ENCODE peak calls at places on chromosome 16, in ten cellular contexts. Y, T, N, F, E, V, S, Q, U and H are unnamed samples.

GRCh38 chr16:85958731-85959130 is 59.8 kb downstream of the IRF8 start:
- DNase-seq in V (no peak), T (no peak), Y (no peak), S (no peak), U (no peak), F (no peak), Q (no peak), E (no peak), N (no peak), H (no peak)

GRCh38 chr16:86048221-86048620 is 149.3 kb downstream of the IRF8 start:
- DNase-seq in Y (no peak), V (no peak), Q (no peak), F (no peak), S (peak; percentile 44), N (no peak), E (no peak), U (no peak), T (no peak), H (no peak)

GRCh38 chr16:64711026-64711425 is 410.8 kb downstream of the CDH11 start:
- DNase-seq in F (no peak), N (no peak), U (no peak), T (no peak), S (no peak), Q (no peak), Y (no peak), E (no peak), V (no peak), H (no peak)

GRCh38 chr16:78146807-78147206 is 47.4 kb downstream of the WWOX start:
- DNase-seq in F (no peak), Q (no peak), N (no peak), U (no peak), S (no peak), V (no peak), T (no peak), Y (no peak), E (no peak), H (no peak)

GRCh38 chr16:87834015-87834667 is 35.2 kb downstream of the SLC7A5 start:
- DNase-seq in Y (peak; percentile 50), S (no peak), F (no peak), T (no peak), N (no peak), Q (no peak), E (no peak), U (no peak), V (no peak), H (no peak)

GRCh38 chr16:2474877-2475412 is at the start of gene TBC1D24:
- DNase-seq in F (peak; percentile 50), U (peak; percentile 91), Q (peak; percentile 89), T (peak; percentile 93), N (peak; percentile 63), S (peak; percentile 97), V (peak; percentile 77), E (peak; percentile 77), Y (peak; percentile 96), H (peak; percentile 91)

GRCh38 chr16:4704491-4704890 is 11.1 kb downstream of the NUDT16L1 start:
- DNase-seq in Q (no peak), Y (no peak), V (no peak), F (no peak), N (no peak), E (no peak), U (no peak), S (no peak), T (no peak), H (no peak)

GRCh38 chr16:7158481-7158880 is 174.2 kb upstream of the RBFOX1 start:
- DNase-seq in E (no peak), U (no peak), Y (no peak), Q (no peak), T (no peak), S (no peak), N (no peak), V (no peak), F (no peak), H (no peak)

GRCh38 chr16:2429771-2430663 is 770 bp downstream of the CCNF start:
- DNase-seq in V (peak; percentile 36), N (no peak), U (peak; percentile 75), E (peak; percentile 21), S (peak; percentile 70), T (no peak), F (no peak), Y (peak; percentile 20), Q (no peak), H (peak; percentile 11)

GRCh38 chr16:68396481-68396880 is 51.8 kb downstream of the SMPD3 start:
- DNase-seq in Y (no peak), F (peak; percentile 44), E (peak; percentile 26), U (peak; percentile 63), S (peak; percentile 51), Q (no peak), N (no peak), T (peak; percentile 72), V (peak; percentile 51), H (peak; percentile 82)

GRCh38 chr16:52805559-52806168 is 247.0 kb downstream of the CHD9NB start:
- DNase-seq in Q (no peak), Y (no peak), U (no peak), E (no peak), F (no peak), N (no peak), V (no peak), T (no peak), S (no peak), H (no peak)

DNA sequence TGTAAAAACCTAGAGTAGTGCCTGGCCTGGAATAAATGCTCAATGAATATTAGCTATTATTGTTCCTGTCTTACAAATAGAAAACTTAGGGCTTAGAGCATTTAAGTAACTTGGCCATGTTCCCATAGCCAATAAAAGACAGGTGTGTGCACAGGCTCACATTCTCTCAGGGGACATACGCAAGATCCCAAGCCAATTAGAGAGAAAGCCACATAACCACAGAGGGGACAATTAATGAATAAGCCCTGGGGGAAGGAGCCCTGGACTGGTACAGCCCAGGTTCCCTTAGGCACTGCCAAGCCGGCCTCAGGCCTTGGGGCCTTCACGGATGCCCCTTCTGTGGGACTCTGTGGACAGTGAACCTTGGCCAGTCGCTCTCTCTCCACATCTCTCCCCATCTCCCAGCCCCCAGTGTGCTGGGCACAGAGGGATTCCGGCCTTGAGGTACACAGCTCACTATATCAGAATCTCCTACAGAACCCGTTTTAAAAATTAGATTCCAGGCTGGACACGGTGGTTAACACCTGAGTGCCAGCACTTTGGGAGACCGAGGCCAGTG is 27.3 kb upstream of the ABCC12 start:
- DNase-seq in S (no peak), E (no peak), V (no peak), T (no peak), F (no peak), N (no peak), Y (no peak), U (no peak), Q (no peak), H (no peak)
- H3K27ac ChIP-seq in S (no peak overlapping the region), E (no peak overlapping the region), V (no peak overlapping the region), T (no peak overlapping the region), F (no peak overlapping the region), N (no peak overlapping the region), Y (no peak overlapping the region), U (no peak overlapping the region), Q (no peak overlapping the region), H (no peak overlapping the region)

DNA sequence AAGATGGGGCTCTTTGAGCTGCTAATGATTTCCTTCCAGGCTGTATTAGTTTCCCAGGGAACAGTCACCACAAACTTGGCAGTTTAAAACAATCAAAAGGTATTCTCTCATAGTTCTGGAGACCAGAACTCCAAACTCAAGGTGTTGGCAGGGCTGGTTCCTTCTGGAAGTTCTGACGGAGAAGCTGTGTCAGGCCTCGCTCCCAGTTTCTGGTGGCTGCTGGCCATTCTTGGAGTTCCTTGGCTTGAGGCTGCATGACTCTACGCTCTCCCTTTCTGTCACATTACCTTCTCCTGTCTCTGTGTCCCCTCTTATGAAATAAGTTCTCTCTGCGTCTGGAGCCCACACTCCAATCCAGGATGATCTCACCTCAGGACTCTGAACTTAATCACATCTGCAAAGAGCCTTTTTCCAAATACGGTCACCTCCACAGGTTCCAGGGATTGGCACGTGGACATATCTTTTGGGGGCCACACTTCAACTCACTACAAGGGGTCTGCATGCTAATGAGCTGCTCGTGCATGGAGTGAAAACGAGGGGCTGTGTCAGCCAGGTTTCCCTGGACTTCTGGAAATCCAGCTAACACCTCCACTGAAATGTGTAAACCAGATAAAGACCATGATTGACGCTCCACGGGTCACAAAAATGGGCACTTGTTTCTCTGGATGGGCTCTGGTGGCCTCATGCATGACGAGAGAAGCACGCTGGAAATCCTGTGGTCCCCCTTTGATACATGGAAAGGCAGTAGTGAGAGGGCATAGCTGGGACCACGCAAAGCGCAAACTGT is 78.3 kb downstream of the DYNLRB2 start:
- DNase-seq in V (no peak), U (no peak), S (no peak), N (no peak), Q (no peak), F (no peak), T (no peak), E (no peak), Y (no peak), H (no peak)
- H3K27ac ChIP-seq in V (no peak overlapping the region), U (no peak overlapping the region), S (no peak overlapping the region), N (no peak overlapping the region), Q (no peak overlapping the region), F (no peak overlapping the region), T (no peak overlapping the region), E (no peak overlapping the region), Y (no peak overlapping the region), H (no peak overlapping the region)

DNA sequence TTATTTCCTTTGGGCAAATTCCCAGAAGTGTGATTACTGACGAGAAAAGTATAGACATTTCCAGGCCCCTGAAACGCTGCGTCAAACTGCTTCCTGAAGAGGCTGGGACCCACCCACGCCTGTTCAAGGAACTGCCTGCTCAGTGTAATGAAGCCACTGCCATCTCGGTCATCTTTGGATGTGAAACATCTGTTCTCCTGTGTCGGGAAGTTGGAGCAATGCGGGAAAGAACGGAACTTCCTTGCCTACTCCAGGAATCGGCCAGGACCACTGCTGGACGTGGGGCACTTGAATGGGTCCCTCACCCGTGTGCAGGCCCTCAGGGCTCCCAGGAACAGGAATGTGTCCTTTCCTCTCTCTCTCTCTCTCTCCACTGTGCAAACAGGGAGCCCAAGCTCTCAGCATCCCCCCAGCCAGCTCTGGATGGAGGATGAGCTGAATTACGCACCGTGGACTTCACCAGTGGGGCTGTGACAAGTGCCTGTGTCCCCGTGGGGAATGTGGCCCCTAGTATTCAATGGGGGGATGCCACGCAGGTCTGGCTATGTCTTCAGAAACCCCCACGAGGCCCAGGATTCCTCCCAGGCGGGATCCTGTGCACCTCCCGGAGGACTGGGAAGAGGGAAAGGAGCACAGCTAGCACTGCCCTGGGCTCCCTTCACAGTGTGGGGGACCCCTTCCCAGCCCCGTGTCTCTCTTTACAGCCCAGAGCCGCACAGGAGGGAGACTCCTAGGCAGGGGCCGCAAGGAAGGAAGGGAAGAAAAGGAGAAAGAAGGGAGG is 18.3 kb upstream of the LITAF start:
- DNase-seq in Q (no peak), F (no peak), N (no peak), V (peak; percentile 85), Y (peak; percentile 88), E (no peak), U (no peak), T (no peak), S (peak; percentile 62), H (peak; percentile 56)
- H3K27ac ChIP-seq in Q (peak overlapping the region; percentile 25), F (no peak overlapping the region), N (peak overlapping the region; percentile 51), V (no peak overlapping the region), Y (no peak overlapping the region), E (no peak overlapping the region), U (no peak overlapping the region), T (no peak overlapping the region), S (no peak overlapping the region), H (peak overlapping the region; percentile 79)

DNA sequence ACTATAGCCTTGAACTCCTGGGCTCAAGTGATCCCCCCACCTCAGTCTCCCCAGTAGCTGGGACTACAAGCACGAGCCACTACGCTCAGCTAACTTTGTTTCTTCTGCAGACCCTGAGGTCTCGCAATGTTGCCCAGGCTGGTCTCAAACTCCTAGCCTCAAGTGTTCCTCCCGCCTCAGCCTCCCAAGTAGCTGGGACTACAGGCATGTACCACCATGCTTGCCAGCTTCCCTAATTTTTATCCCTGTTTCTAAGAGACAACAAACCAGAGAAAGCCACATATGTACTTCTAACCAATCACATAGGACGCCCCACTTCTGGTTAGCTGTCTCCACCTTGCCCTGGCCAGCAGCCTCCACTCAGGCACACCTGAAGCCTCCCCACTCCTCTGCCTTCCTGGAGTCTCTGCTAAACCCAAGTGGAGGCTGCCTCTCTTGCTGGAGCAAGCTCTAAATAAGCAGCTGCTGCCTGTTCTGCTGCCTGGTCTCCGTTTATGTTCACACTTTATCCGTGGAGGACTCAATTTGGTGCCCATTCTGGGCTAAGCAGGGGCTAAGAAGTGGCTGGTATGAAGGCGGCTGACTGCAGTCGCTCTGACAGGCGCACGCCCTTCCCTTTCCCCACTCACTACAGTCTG is 24.7 kb downstream of the NSMCE1 start:
- DNase-seq in T (no peak), N (no peak), V (no peak), U (no peak), E (no peak), F (no peak), Y (peak; percentile 29), S (no peak), Q (no peak), H (no peak)
- H3K27ac ChIP-seq in T (no peak overlapping the region), N (peak overlapping the region; percentile 59), V (peak overlapping the region; percentile 78), U (no peak overlapping the region), E (no peak overlapping the region), F (no peak overlapping the region), Y (peak overlapping the region; percentile 25), S (no peak overlapping the region), Q (peak overlapping the region; percentile 50), H (peak overlapping the region; percentile 84)